ENCODE peak calls at places on chromosome 10, in five cellular contexts. One of them, this sample, is unnamed. For H3K4me1, the result is how much of the 10 kb centered on the place peaks cover.

GRCh38 chr10:16995867-16996529 is 133.6 kb downstream of the CUBN start:
- DNase-seq in endothelial cell of umbilical vein: peak
- DNase-seq in esophagus muscularis mucosa: no peak
- DNase-seq in SK-N-SH: no peak
- DNase-seq in K562: peak
- DNase-seq in this sample: no peak

GRCh38 chr10:51468424-51468823 is 231.0 kb downstream of the CSTF2T start:
- DNase-seq in endothelial cell of umbilical vein: peak
- DNase-seq in esophagus muscularis mucosa: no peak
- DNase-seq in SK-N-SH: no peak
- DNase-seq in K562: no peak
- DNase-seq in this sample: no peak

GRCh38 chr10:88037623-88038022 is 174.2 kb downstream of the PTEN start:
- DNase-seq in endothelial cell of umbilical vein: no peak
- DNase-seq in esophagus muscularis mucosa: no peak
- DNase-seq in SK-N-SH: no peak
- DNase-seq in K562: no peak
- DNase-seq in this sample: no peak

GRCh38 chr10:9102026-9102425 is 1047.5 kb downstream of the GATA3 start:
- DNase-seq in endothelial cell of umbilical vein: no peak
- DNase-seq in esophagus muscularis mucosa: no peak
- DNase-seq in SK-N-SH: no peak
- DNase-seq in K562: no peak
- DNase-seq in this sample: no peak

GRCh38 chr10:25556457-25556856 is 377.6 kb upstream of the MYO3A start:
- DNase-seq in endothelial cell of umbilical vein: peak
- DNase-seq in esophagus muscularis mucosa: no peak
- DNase-seq in SK-N-SH: no peak
- DNase-seq in K562: no peak
- DNase-seq in this sample: no peak

GRCh38 chr10:73625004-73625883 is 16.0 kb downstream of the MYOZ1 start:
- DNase-seq in endothelial cell of umbilical vein: peak
- DNase-seq in esophagus muscularis mucosa: no peak
- DNase-seq in SK-N-SH: peak
- DNase-seq in K562: peak
- DNase-seq in this sample: no peak

GRCh38 chr10:3107426-3107961 is 40.1 kb downstream of the PFKP start:
- DNase-seq in endothelial cell of umbilical vein: no peak
- DNase-seq in esophagus muscularis mucosa: peak
- DNase-seq in SK-N-SH: no peak
- DNase-seq in K562: no peak
- DNase-seq in this sample: peak

GRCh38 chr10:21002097-21002878 is 105.2 kb upstream of the NEBL start:
- DNase-seq in endothelial cell of umbilical vein: peak
- DNase-seq in esophagus muscularis mucosa: peak
- DNase-seq in SK-N-SH: no peak
- DNase-seq in K562: no peak
- DNase-seq in this sample: no peak

GRCh38 chr10:10772411-10772810 is 245.3 kb upstream of the CELF2 start:
- DNase-seq in endothelial cell of umbilical vein: no peak
- DNase-seq in esophagus muscularis mucosa: peak
- DNase-seq in SK-N-SH: no peak
- DNase-seq in K562: no peak
- DNase-seq in this sample: no peak

GRCh38 chr10:78353636-78354035 is 320.0 kb downstream of the RPS24 start:
- DNase-seq in endothelial cell of umbilical vein: no peak
- DNase-seq in esophagus muscularis mucosa: no peak
- DNase-seq in SK-N-SH: no peak
- DNase-seq in K562: no peak
- DNase-seq in this sample: no peak

GRCh38 chr10:70567603-70568002 is 34.9 kb downstream of the PRF1 start:
- DNase-seq in endothelial cell of umbilical vein: no peak
- DNase-seq in esophagus muscularis mucosa: no peak
- DNase-seq in SK-N-SH: no peak
- DNase-seq in K562: no peak
- DNase-seq in this sample: no peak

GRCh38 chr10:102119417-102120141 is 589 bp downstream of the LDB1 start:
- DNase-seq in endothelial cell of umbilical vein: peak
- DNase-seq in esophagus muscularis mucosa: no peak
- DNase-seq in SK-N-SH: peak
- DNase-seq in K562: peak
- DNase-seq in this sample: peak

GRCh38 chr10:123062726-123063125 is 53.9 kb downstream of the ACADSB start:
- DNase-seq in endothelial cell of umbilical vein: no peak
- DNase-seq in esophagus muscularis mucosa: no peak
- DNase-seq in SK-N-SH: no peak
- DNase-seq in K562: no peak
- DNase-seq in this sample: no peak

GRCh38 chr10:110422548-110422947 is 75.2 kb upstream of the DUSP5 start:
- DNase-seq in endothelial cell of umbilical vein: no peak
- DNase-seq in esophagus muscularis mucosa: no peak
- DNase-seq in SK-N-SH: no peak
- DNase-seq in K562: no peak
- DNase-seq in this sample: no peak

GRCh38 chr10:3781458-3782098 is 3.4 kb downstream of the KLF6 start:
- DNase-seq in endothelial cell of umbilical vein: peak
- DNase-seq in esophagus muscularis mucosa: no peak
- DNase-seq in SK-N-SH: no peak
- DNase-seq in K562: no peak
- DNase-seq in this sample: peak

GRCh38 chr10:19158358-19158757 is 109.8 kb downstream of the MALRD1 start:
- DNase-seq in endothelial cell of umbilical vein: no peak
- DNase-seq in esophagus muscularis mucosa: no peak
- DNase-seq in SK-N-SH: no peak
- DNase-seq in K562: no peak
- DNase-seq in this sample: no peak

GRCh38 chr10:104297697-104298660 is 29.0 kb downstream of the GSTO2 start:
- DNase-seq in endothelial cell of umbilical vein: no peak
- DNase-seq in esophagus muscularis mucosa: no peak
- DNase-seq in SK-N-SH: no peak
- DNase-seq in K562: peak
- DNase-seq in this sample: no peak

GRCh38 chr10:110684800-110685446 is 40.8 kb downstream of the RBM20 start:
- DNase-seq in endothelial cell of umbilical vein: no peak
- DNase-seq in esophagus muscularis mucosa: no peak
- DNase-seq in SK-N-SH: no peak
- DNase-seq in K562: no peak
- DNase-seq in this sample: no peak

GRCh38 chr10:86203162-86203905 is 163.3 kb downstream of the GRID1 start:
- DNase-seq in endothelial cell of umbilical vein: no peak
- DNase-seq in esophagus muscularis mucosa: no peak
- DNase-seq in SK-N-SH: no peak
- DNase-seq in K562: no peak
- DNase-seq in this sample: no peak

GRCh38 chr10:107834706-107835105 is 670.2 kb upstream of the SORCS1 start:
- DNase-seq in endothelial cell of umbilical vein: no peak
- DNase-seq in esophagus muscularis mucosa: no peak
- DNase-seq in SK-N-SH: no peak
- DNase-seq in K562: no peak
- DNase-seq in this sample: no peak

GRCh38 chr10:93030409-93030808 is 30.2 kb upstream of the CYP26C1 start:
- DNase-seq in endothelial cell of umbilical vein: peak
- DNase-seq in esophagus muscularis mucosa: no peak
- DNase-seq in SK-N-SH: no peak
- DNase-seq in K562: no peak
- DNase-seq in this sample: no peak

GRCh38 chr10:106226123-106226522 is 938.4 kb downstream of the SORCS1 start:
- DNase-seq in endothelial cell of umbilical vein: no peak
- DNase-seq in esophagus muscularis mucosa: no peak
- DNase-seq in SK-N-SH: no peak
- DNase-seq in K562: no peak
- DNase-seq in this sample: no peak

GRCh38 chr10:8181496-8182174 is 127.1 kb downstream of the GATA3 start:
- DNase-seq in endothelial cell of umbilical vein: no peak
- DNase-seq in esophagus muscularis mucosa: peak
- DNase-seq in SK-N-SH: no peak
- DNase-seq in K562: no peak
- DNase-seq in this sample: peak

GRCh38 chr10:99975106-99975829 is 34.5 kb downstream of the DNMBP start:
- DNase-seq in endothelial cell of umbilical vein: no peak
- DNase-seq in esophagus muscularis mucosa: no peak
- DNase-seq in SK-N-SH: no peak
- DNase-seq in K562: no peak
- DNase-seq in this sample: no peak

GRCh38 chr10:132674311-132674710 is 111.6 kb downstream of the NKX6-2 start:
- DNase-seq in endothelial cell of umbilical vein: no peak
- DNase-seq in esophagus muscularis mucosa: no peak
- DNase-seq in SK-N-SH: no peak
- DNase-seq in K562: no peak
- DNase-seq in this sample: peak

GRCh38 chr10:4137299-4137698 is 352.3 kb upstream of the KLF6 start:
- DNase-seq in endothelial cell of umbilical vein: no peak
- DNase-seq in esophagus muscularis mucosa: no peak
- DNase-seq in SK-N-SH: no peak
- DNase-seq in K562: no peak
- DNase-seq in this sample: no peak

DNA sequence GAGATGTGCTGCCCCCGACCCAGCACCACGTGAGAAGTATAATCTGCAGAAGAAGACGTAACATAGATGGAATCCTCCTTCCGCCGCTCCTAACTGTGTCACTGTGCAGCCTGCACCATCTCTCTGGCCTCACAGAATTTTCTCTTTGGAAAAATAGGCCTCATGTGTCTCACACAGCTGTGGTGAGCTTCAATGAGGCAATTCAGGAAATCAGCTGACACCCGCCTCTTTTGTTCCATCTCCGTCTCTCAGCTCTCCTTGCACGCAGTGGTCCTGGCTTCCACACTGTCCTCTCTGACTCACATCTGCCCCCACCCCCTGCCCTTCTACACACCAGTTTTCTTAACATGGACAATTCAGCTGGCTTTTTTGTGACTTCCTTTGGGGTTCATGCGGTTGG is 7.2 kb downstream of the C10orf90 start:
- DNase-seq in endothelial cell of umbilical vein: no peak
- DNase-seq in esophagus muscularis mucosa: no peak
- DNase-seq in SK-N-SH: no peak
- DNase-seq in K562: no peak
- DNase-seq in this sample: no peak
- H3K27ac ChIP-seq in endothelial cell of umbilical vein: no peak
- H3K27ac ChIP-seq in esophagus muscularis mucosa: peak
- H3K27ac ChIP-seq in SK-N-SH: no peak
- H3K27ac ChIP-seq in K562: no peak
- H3K27ac ChIP-seq in this sample: peak

DNA sequence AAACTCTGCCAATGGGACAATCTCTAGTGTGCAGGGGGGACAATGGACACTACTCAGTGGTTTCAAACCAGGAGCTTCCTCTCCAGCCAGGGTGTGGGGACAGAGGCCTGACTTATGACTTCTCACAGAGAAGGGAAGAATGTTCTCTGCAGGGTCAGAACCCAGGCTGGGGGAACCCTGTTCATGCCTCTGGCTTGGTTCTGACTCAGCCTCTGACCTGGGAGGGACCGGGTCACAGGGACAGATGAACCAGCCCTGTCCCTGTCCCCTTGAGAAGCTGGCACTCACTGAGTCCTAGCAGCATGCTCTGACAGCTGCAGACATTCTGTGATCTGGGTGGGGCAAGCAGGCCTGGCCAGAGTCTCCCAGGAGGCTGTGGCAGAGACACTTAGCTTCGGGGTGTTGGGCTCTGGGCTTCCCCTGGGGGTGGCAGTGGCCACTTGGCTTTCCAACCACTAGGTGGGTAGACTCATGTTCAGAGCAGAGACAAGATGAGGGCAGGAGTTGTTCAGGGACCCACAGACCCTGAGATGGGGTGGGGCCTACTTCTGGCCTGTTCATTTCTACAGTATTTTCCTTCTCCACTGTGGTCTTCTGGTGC is 13.6 kb downstream of the TSPAN15 start:
- DNase-seq in endothelial cell of umbilical vein: no peak
- DNase-seq in esophagus muscularis mucosa: no peak
- DNase-seq in SK-N-SH: no peak
- DNase-seq in K562: no peak
- DNase-seq in this sample: no peak
- H3K4me1 ChIP-seq in endothelial cell of umbilical vein: half or more
- H3K4me1 ChIP-seq in esophagus muscularis mucosa: half or more
- H3K4me1 ChIP-seq in SK-N-SH: under half
- H3K4me1 ChIP-seq in K562: under half
- H3K4me1 ChIP-seq in this sample: under half

GRCh38 chr10:113087082-113088029 is 137.3 kb downstream of the TCF7L2 start:
- DNase-seq in endothelial cell of umbilical vein: peak
- DNase-seq in esophagus muscularis mucosa: no peak
- DNase-seq in SK-N-SH: no peak
- DNase-seq in K562: peak
- DNase-seq in this sample: no peak
- TF ChIP-seq POLR2AphosphoS5 in endothelial cell of umbilical vein: peak
- TF ChIP-seq POLR2AphosphoS5 in esophagus muscularis mucosa: peak
- TF ChIP-seq POLR2AphosphoS5 in SK-N-SH: peak
- TF ChIP-seq POLR2AphosphoS5 in K562: no peak
- TF ChIP-seq POLR2AphosphoS5 in this sample: no peak

DNA sequence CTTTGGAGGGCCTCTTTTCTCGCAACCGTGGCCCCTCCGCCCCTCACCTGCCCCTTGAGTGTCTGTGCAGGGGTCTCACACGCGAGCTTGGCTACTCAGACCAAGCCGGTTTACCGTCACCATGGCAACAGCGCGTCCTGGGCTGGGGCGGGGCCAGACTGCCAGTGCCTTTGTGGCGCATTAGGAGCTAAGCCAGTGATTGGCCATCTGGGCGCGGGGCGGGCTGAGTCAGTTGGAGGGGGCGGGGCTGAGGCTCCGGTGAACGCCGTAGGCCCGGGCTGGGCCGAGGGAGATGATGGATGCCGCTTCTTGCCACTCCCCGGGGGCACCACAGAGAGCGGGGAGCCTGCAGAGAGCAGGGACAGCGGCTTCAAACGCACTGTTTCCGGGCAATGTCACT is 48.7 kb upstream of the FXYD4 start:
- DNase-seq in endothelial cell of umbilical vein: peak
- DNase-seq in esophagus muscularis mucosa: peak
- DNase-seq in SK-N-SH: peak
- DNase-seq in K562: peak
- DNase-seq in this sample: peak
- H3K27ac ChIP-seq in endothelial cell of umbilical vein: no peak
- H3K27ac ChIP-seq in esophagus muscularis mucosa: no peak
- H3K27ac ChIP-seq in SK-N-SH: no peak
- H3K27ac ChIP-seq in K562: no peak
- H3K27ac ChIP-seq in this sample: no peak

DNA sequence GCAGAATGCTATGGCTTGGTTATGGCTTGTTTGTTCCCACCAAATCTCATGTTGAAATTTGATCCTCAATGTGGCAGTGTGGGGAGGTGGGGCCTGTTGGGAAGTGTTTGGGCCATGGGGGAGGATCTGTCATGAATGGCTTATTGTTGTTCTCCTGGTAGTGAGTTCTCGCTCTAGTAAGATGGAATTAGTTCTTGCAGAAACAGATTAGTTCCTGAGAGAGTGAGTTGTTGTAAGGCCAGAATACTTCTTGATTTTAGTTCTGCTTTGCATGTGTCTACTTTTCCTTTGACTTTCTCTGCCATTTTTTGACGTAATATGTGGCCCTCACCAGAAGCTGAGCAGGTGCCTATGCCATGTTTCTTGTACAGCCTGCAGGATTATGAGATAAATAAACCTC is 188.2 kb downstream of the KIF20B start:
- DNase-seq in endothelial cell of umbilical vein: no peak
- DNase-seq in esophagus muscularis mucosa: no peak
- DNase-seq in SK-N-SH: no peak
- DNase-seq in K562: no peak
- DNase-seq in this sample: no peak
- H3K4me1 ChIP-seq in endothelial cell of umbilical vein: under half
- H3K4me1 ChIP-seq in esophagus muscularis mucosa: under half
- H3K4me1 ChIP-seq in SK-N-SH: under half
- H3K4me1 ChIP-seq in K562: under half
- H3K4me1 ChIP-seq in this sample: under half

GRCh38 chr10:31664803-31665202 is 263.8 kb downstream of the ARHGAP12 start:
- DNase-seq in endothelial cell of umbilical vein: no peak
- DNase-seq in esophagus muscularis mucosa: no peak
- DNase-seq in SK-N-SH: no peak
- DNase-seq in K562: no peak
- DNase-seq in this sample: no peak
- TF ChIP-seq POLR2AphosphoS5 in endothelial cell of umbilical vein: no peak
- TF ChIP-seq POLR2AphosphoS5 in esophagus muscularis mucosa: peak
- TF ChIP-seq POLR2AphosphoS5 in SK-N-SH: no peak
- TF ChIP-seq POLR2AphosphoS5 in K562: no peak
- TF ChIP-seq POLR2AphosphoS5 in this sample: no peak

This sample was measured in breast epithelium.